ENCODE peak calls at places on chromosomes 12 and 14, in nine cellular contexts. J is esophagus squamous epithelium, I is RWPE1, Z is SHP77, L is left cardiac atrium, V is nucleus accumbens, C is A172, T is aorta, G is posterior cingulate gyrus. E is an unnamed sample.

GRCh38 chr12:124457287-124458219 is 109.9 kb downstream of the NCOR2 start:
- DNase-seq in I (no peak), C (peak; percentile 91), T (peak; percentile 92), L (peak; percentile 86), Z (no peak), J (peak; percentile 22), V (peak; percentile 69), G (peak; percentile 65), E (no peak)

GRCh38 chr12:132827763-132828703 is 636 bp downstream of the GOLGA3 start:
- DNase-seq in L (peak; percentile 50), C (peak; percentile 46), G (no peak), T (peak; percentile 61), I (peak; percentile 46), V (no peak), Z (peak; percentile 18), J (no peak), E (no peak)

GRCh38 chr12:1993871-1994371 is 10.3 kb downstream of the DCP1B start:
- DNase-seq in V (no peak), L (no peak), T (no peak), G (no peak), Z (no peak), C (no peak), J (no peak), I (peak; percentile 30), E (no peak)

GRCh38 chr14:104085032-104085888 is at the start of gene ASPG:
- DNase-seq in T (peak; percentile 37), J (no peak), I (peak; percentile 35), G (no peak), C (no peak), Z (no peak), V (no peak), L (peak; percentile 75), E (peak; percentile 75)

GRCh38 chr12:122265433-122265832 is 861 bp downstream of the VPS33A start:
- DNase-seq in Z (no peak), I (no peak), G (no peak), V (no peak), T (no peak), C (no peak), L (no peak), J (no peak), E (no peak)

GRCh38 chr12:12474931-12475485 is 87.7 kb downstream of the DUSP16 start:
- DNase-seq in L (no peak), G (no peak), V (no peak), Z (no peak), T (no peak), C (no peak), I (no peak), J (no peak), E (no peak)

GRCh38 chr12:8722286-8722685 is 24.5 kb downstream of the RIMKLB start:
- DNase-seq in I (no peak), L (no peak), G (no peak), T (no peak), Z (no peak), V (no peak), C (no peak), J (no peak), E (no peak)

GRCh38 chr12:122028165-122028591 is 6.5 kb downstream of the BCL7A start:
- DNase-seq in G (no peak), J (no peak), C (peak; percentile 27), I (peak; percentile 64), Z (no peak), L (no peak), T (no peak), V (no peak), E (no peak)

GRCh38 chr12:95997911-95998510 is 1.9 kb upstream of the HAL start:
- DNase-seq in I (peak; percentile 5), J (no peak), C (no peak), L (no peak), Z (no peak), V (no peak), T (no peak), G (no peak), E (no peak)

GRCh38 chr12:41142376-41142775 is 45.7 kb upstream of the PDZRN4 start:
- DNase-seq in J (no peak), Z (no peak), C (no peak), G (no peak), I (no peak), V (no peak), L (no peak), T (no peak), E (no peak)

GRCh38 chr14:33364536-33364935 is 425.9 kb downstream of the NPAS3 start:
- DNase-seq in G (no peak), J (no peak), L (no peak), Z (peak; percentile 14), V (no peak), C (no peak), I (no peak), T (no peak), E (no peak)

GRCh38 chr12:67758119-67758873 is 109.8 kb downstream of the DYRK2 start:
- DNase-seq in I (no peak), J (no peak), Z (no peak), C (no peak), G (no peak), L (no peak), V (no peak), T (no peak), E (no peak)

GRCh38 chr14:51674294-51675002 is 22.7 kb downstream of the FRMD6 start:
- DNase-seq in V (no peak), Z (no peak), G (no peak), C (no peak), I (peak; percentile 75), L (no peak), J (no peak), T (no peak), E (no peak)

E was measured in WTC11.